ENCODE peak calls at places on chromosomes 4 and X, in five cellular contexts. O, P, W, L and R are unnamed samples.

GRCh38 chr4:156378053-156378665 is 424.5 kb upstream of the CTSO start:
- DNase-seq in W (no peak), P (peak; percentile 3), L (no peak), O (peak; percentile 54), R (peak; percentile 4)

GRCh38 chr4:78938868-78939666 is at the start of gene PAQR3:
- DNase-seq in O (peak; percentile 23), L (peak; percentile 79), P (peak; percentile 83), W (peak; percentile 87), R (peak; percentile 79)

GRCh38 chr4:6568689-6569332 is 6.2 kb upstream of the MAN2B2 start:
- DNase-seq in W (no peak), O (no peak), L (no peak), P (no peak), R (no peak)

GRCh38 chr4:162163892-162164759 is at the start of gene FSTL5:
- DNase-seq in P (no peak), W (peak; percentile 51), O (no peak), L (peak; percentile 89), R (no peak)

GRCh38 chrX:91434351-91435168 is at the start of gene PABPC5:
- DNase-seq in P (no peak), L (peak; percentile 75), W (peak; percentile 56), O (peak; percentile 55), R (no peak)

GRCh38 chrX:8306296-8306975 is 135.4 kb upstream of the VCX2 start:
- DNase-seq in P (no peak), O (no peak), W (no peak), L (peak; percentile 56), R (no peak)

GRCh38 chr4:7389719-7390118 is 45.0 kb downstream of the PSAPL1 start:
- DNase-seq in L (no peak), W (no peak), O (no peak), P (no peak), R (no peak)

GRCh38 chr4:90187148-90187884 is 60.1 kb downstream of the CCSER1 start:
- DNase-seq in W (no peak), L (no peak), O (no peak), P (no peak), R (no peak)

GRCh38 chr4:13088726-13089658 is 395.1 kb downstream of the RAB28 start:
- DNase-seq in P (no peak), O (no peak), W (no peak), L (no peak), R (no peak)

GRCh38 chr4:153782567-153782966 is 6.3 kb downstream of the SFRP2 start:
- DNase-seq in O (no peak), L (no peak), P (no peak), W (no peak), R (no peak)

GRCh38 chr4:6900181-6900812 is 9.3 kb upstream of the TBC1D14 start:
- DNase-seq in W (no peak), P (no peak), L (no peak), O (no peak), R (no peak)

GRCh38 chrX:149517308-149517707 is 12.2 kb upstream of the IDS start:
- DNase-seq in W (no peak), L (no peak), O (no peak), P (no peak), R (no peak)

GRCh38 chr4:122293374-122294365 is 85.1 kb upstream of the ADAD1 start:
- DNase-seq in P (no peak), O (no peak), W (no peak), L (peak; percentile 3), R (no peak)